ENCODE peak calls at places on chromosomes 4 and X, in four cellular contexts. R, N, J and B are unnamed samples.

GRCh38 chrX:53080628-53081580 is 1.3 kb upstream of the TSPYL2 start:
- DNase-seq in R (no peak), N (no peak), J (no peak), B (no peak)

GRCh38 chrX:68685722-68686683 is 38.5 kb downstream of the STARD8 start:
- DNase-seq in R (peak; percentile 31), N (peak; percentile 61), J (no peak), B (no peak)

GRCh38 chr4:16269742-16270522 is 43.7 kb upstream of the TAPT1 start:
- DNase-seq in R (no peak), N (no peak), J (no peak), B (no peak)

GRCh38 chr4:76993787-76994641 is 44.5 kb downstream of the SEPTIN11 start:
- DNase-seq in R (no peak), N (no peak), J (peak; percentile 73), B (no peak)

GRCh38 chr4:185532327-185532726 is 3.0 kb downstream of the PDLIM3 start:
- DNase-seq in R (no peak), N (no peak), J (no peak), B (no peak)

GRCh38 chr4:68337522-68337921 is 12.4 kb downstream of the YTHDC1 start:
- DNase-seq in R (no peak), N (no peak), J (no peak), B (no peak)

GRCh38 chr4:71004281-71004851 is 10.9 kb downstream of the DCK start:
- DNase-seq in R (no peak), N (no peak), J (no peak), B (peak; percentile 7)

GRCh38 chrX:40504801-40505605 is 75.8 kb upstream of the ATP6AP2 start:
- DNase-seq in R (no peak), N (no peak), J (peak; percentile 3), B (no peak)

GRCh38 chrX:72641601-72642000 is 69.0 kb upstream of the HDAC8 start:
- DNase-seq in R (no peak), N (no peak), J (no peak), B (no peak)

GRCh38 chrX:133607419-133608348 is 192.4 kb upstream of the GPC4 start:
- DNase-seq in R (no peak), N (no peak), J (no peak), B (no peak)

GRCh38 chrX:72301781-72302180 is 3.9 kb downstream of the CITED1 start:
- DNase-seq in R (no peak), N (no peak), J (no peak), B (no peak)

GRCh38 chr4:52718123-52718522 is 33.1 kb downstream of the ERVMER34-1 start:
- DNase-seq in R (no peak), N (no peak), J (no peak), B (no peak)

GRCh38 chr4:84965558-84966381 is 720 bp downstream of the WDFY3 start:
- DNase-seq in R (peak; percentile 27), N (peak; percentile 57), J (no peak), B (peak; percentile 14)

GRCh38 chr4:74327751-74328150 is 19.5 kb downstream of the EPGN start:
- DNase-seq in R (no peak), N (no peak), J (no peak), B (no peak)

GRCh38 chr4:129900430-129900953 is 804.5 kb downstream of the C4orf33 start:
- DNase-seq in R (no peak), N (no peak), J (no peak), B (peak; percentile 26)

GRCh38 chr4:11424000-11424399 is 4.7 kb downstream of the HS3ST1 start:
- DNase-seq in R (peak; percentile 25), N (peak; percentile 28), J (no peak), B (peak; percentile 39)

GRCh38 chrX:150581093-150581775 is 12.8 kb downstream of the MTM1 start:
- DNase-seq in R (peak; percentile 14), N (no peak), J (no peak), B (peak; percentile 64)

GRCh38 chrX:149511081-149511480 is 6.0 kb upstream of the IDS start:
- DNase-seq in R (no peak), N (no peak), J (no peak), B (no peak)

GRCh38 chr4:125572601-125573000 is 257.8 kb downstream of the FAT4 start:
- DNase-seq in R (no peak), N (no peak), J (no peak), B (no peak)

GRCh38 chr4:155974476-155974749 is 20.7 kb upstream of the CTSO start:
- DNase-seq in R (no peak), N (no peak), J (peak; percentile 69), B (no peak)

GRCh38 chr4:155972098-155972497 is 18.4 kb upstream of the CTSO start:
- DNase-seq in R (no peak), N (no peak), J (peak; percentile 8), B (no peak)

GRCh38 chr4:155978810-155979209 is 25.1 kb upstream of the CTSO start:
- DNase-seq in R (no peak), N (no peak), J (no peak), B (no peak)

GRCh38 chr4:155974957-155975356 is 21.3 kb upstream of the CTSO start:
- DNase-seq in R (no peak), N (no peak), J (no peak), B (no peak)

DNA sequence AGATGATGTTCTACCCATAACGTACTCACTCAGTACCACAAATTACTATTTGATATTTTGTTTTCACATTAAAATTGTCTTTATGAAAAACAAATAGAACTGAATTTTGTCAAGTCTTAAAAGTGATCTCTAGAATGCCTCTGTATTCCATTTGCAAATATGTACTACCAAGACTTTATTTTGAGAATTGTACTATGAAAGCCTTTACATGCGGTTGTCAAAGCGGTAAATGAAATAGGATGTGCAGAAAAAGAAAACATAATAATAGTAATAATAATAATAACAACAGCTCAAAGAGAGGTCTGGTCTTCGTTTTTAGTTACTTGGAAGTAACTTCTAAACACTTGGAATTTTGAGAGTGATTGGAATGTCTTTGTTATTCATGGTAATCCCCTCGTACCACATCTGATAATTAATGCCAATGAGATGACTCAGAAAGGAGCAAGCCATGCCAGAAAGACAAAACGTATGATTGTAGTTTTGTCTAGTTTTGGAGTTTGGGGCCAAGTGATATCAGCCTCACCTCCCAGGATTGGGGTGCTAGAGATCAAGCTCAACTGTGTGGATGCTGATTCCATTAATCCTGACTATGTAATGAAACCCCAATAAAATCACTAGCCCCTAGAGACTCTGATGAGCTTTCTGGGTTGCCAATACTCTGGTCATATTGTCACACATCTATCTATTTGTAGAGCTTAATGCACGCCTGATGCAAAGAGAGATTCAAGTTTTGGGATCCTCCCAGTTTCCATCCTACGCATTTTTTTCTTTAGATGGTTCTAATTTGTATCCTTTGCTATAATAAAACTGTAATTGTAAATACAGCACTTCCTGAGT is 20.2 kb upstream of the CTSO start:
- DNase-seq in R (no peak), N (no peak), J (no peak), B (no peak)
- TF ChIP-seq ESRRA in R (no peak), N (no peak), J (no peak), B (no peak)

GRCh38 chr4:54228064-54228527 is 997 bp upstream of the PDGFRA start:
- DNase-seq in R (peak; percentile 60), N (peak; percentile 61), J (no peak), B (peak; percentile 5)

GRCh38 chr4:54225671-54226398 is 3.3 kb upstream of the PDGFRA start:
- DNase-seq in R (no peak), N (no peak), J (no peak), B (no peak)

GRCh38 chr4:54227261-54228063 is 1.6 kb upstream of the PDGFRA start:
- DNase-seq in R (no peak), N (no peak), J (no peak), B (no peak)

GRCh38 chr4:54224960-54225670 is 4.0 kb upstream of the PDGFRA start:
- DNase-seq in R (no peak), N (no peak), J (no peak), B (no peak)

GRCh38 chr4:54226399-54227260 is 2.5 kb upstream of the PDGFRA start:
- DNase-seq in R (no peak), N (no peak), J (no peak), B (no peak)
- H3K4me3 ChIP-seq in R (no peak overlapping the region), N (no peak overlapping the region), J (no peak overlapping the region), B (peak overlapping the region; percentile 32)

DNA sequence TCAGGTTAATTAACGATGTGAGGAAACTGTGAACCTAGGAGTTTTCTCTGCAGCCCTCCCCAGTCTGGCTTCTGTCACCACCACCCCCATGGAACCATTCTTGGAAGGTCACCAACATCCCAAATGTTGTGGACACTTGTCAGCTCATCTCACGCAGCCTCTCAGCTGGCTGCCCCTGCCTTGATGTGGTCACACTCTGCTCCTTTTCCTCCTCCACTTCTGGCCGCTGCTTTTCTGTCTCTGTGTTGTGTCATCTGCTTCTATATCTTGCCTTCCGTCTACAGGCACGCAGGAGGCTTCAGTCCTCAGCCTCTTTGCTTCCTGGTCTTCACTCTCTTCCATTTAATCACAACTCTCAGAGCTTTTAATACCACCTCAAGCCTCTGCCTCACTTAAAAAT is 371.5 kb upstream of the SLIT2 start:
- DNase-seq in R (no peak), N (no peak), J (no peak), B (no peak)
- TF ChIP-seq CEBPB in R (no peak), N (no peak), J (no peak), B (no peak)

GRCh38 chrX:56763556-56764152 is 34.6 kb downstream of the NBDY start:
- DNase-seq in R (no peak), N (no peak), J (no peak), B (peak; percentile 15)
- TF ChIP-seq ESRRA in R (no peak), N (no peak), J (no peak), B (no peak)

GRCh38 chrX:118679290-118679689 is 48.1 kb upstream of the IL13RA1 start:
- DNase-seq in R (no peak), N (no peak), J (no peak), B (no peak)

GRCh38 chrX:118685393-118685792 is 42.0 kb upstream of the IL13RA1 start:
- DNase-seq in R (no peak), N (no peak), J (no peak), B (no peak)

GRCh38 chrX:118677318-118677717 is 50.1 kb upstream of the IL13RA1 start:
- DNase-seq in R (no peak), N (no peak), J (no peak), B (no peak)

GRCh38 chrX:118682258-118683014 is 45.0 kb upstream of the IL13RA1 start:
- DNase-seq in R (no peak), N (no peak), J (no peak), B (peak; percentile 6)
- H3K4me3 ChIP-seq in R (no peak overlapping the region), N (no peak overlapping the region), J (no peak overlapping the region), B (no peak overlapping the region)